ENCODE peak calls at places on chromosomes 12 and 14, in four cellular contexts. F is hepatocyte, J is mammary epithelial cell, I is GM23338. R is an unnamed sample.
A peak's percentile ranks its signal among the peaks of the same experiment; 100 is the strongest.

GRCh38 chr12:50612882-50613281 is 108.1 kb downstream of the DIP2B start:
- DNase-seq in F (no peak), J (no peak), I (no peak), R (no peak)

GRCh38 chr14:68977741-68978549 is 1.2 kb downstream of the ACTN1 start:
- DNase-seq in F (peak; percentile 75), J (peak; percentile 84), I (peak; percentile 80), R (peak; percentile 82)

GRCh38 chr12:64706366-64706765 is 52.8 kb downstream of the GNS start:
- DNase-seq in F (no peak), J (no peak), I (no peak), R (no peak)

GRCh38 chr14:83556065-83556464 is 1973.9 kb upstream of the FLRT2 start:
- DNase-seq in F (no peak), J (no peak), I (no peak), R (no peak)

GRCh38 chr12:109702126-109702841 is 11.3 kb upstream of the FAM222A start:
- DNase-seq in F (no peak), J (no peak), I (no peak), R (no peak)

GRCh38 chr12:11089246-11089645 is 2.9 kb downstream of the TAS2R43 start:
- DNase-seq in F (no peak), J (no peak), I (no peak), R (no peak)

GRCh38 chr14:74548881-74549280 is 55.3 kb downstream of the ISCA2 start:
- DNase-seq in F (peak; percentile 36), J (no peak), I (no peak), R (no peak)

GRCh38 chr12:94956936-94957464 is 46.5 kb downstream of the NDUFA12 start:
- DNase-seq in F (no peak), J (no peak), I (no peak), R (no peak)

GRCh38 chr12:53383258-53383657 is 3.3 kb downstream of the SP1 start:
- DNase-seq in F (no peak), J (no peak), I (no peak), R (no peak)

GRCh38 chr14:87179936-87180335 is 813.0 kb downstream of the GALC start:
- DNase-seq in F (no peak), J (no peak), I (no peak), R (no peak)

GRCh38 chr12:6735448-6736191 is 11.8 kb downstream of the COPS7A start:
- DNase-seq in F (peak; percentile 75), J (peak; percentile 97), I (peak; percentile 66), R (no peak)

GRCh38 chr14:102949062-102949800 is 26.8 kb downstream of the AMN start:
- DNase-seq in F (no peak), J (no peak), I (no peak), R (peak; percentile 64)

GRCh38 chr14:85714046-85714445 is 184.1 kb downstream of the FLRT2 start:
- DNase-seq in F (no peak), J (no peak), I (no peak), R (no peak)

GRCh38 chr12:70070494-70071007 is 172.7 kb upstream of the CNOT2 start:
- DNase-seq in F (no peak), J (no peak), I (no peak), R (no peak)

GRCh38 chr12:108691995-108692808 is 39.1 kb downstream of the CORO1C start:
- DNase-seq in F (peak; percentile 19), J (no peak), I (no peak), R (peak; percentile 69)

GRCh38 chr12:17489452-17489851 is 600.5 kb downstream of the RERGL start:
- DNase-seq in F (no peak), J (no peak), I (peak; percentile 60), R (no peak)
- TF ChIP-seq CTCF in F (no peak), J (no peak), I (peak; percentile 22), R (no peak)

GRCh38 chr12:15435597-15435996 is 113.3 kb downstream of the PTPRO start:
- DNase-seq in F (no peak), J (no peak), I (peak; percentile 31), R (no peak)
- TF ChIP-seq EZH2 in F (no peak), J (no peak), I (no peak), R (no peak)

DNA sequence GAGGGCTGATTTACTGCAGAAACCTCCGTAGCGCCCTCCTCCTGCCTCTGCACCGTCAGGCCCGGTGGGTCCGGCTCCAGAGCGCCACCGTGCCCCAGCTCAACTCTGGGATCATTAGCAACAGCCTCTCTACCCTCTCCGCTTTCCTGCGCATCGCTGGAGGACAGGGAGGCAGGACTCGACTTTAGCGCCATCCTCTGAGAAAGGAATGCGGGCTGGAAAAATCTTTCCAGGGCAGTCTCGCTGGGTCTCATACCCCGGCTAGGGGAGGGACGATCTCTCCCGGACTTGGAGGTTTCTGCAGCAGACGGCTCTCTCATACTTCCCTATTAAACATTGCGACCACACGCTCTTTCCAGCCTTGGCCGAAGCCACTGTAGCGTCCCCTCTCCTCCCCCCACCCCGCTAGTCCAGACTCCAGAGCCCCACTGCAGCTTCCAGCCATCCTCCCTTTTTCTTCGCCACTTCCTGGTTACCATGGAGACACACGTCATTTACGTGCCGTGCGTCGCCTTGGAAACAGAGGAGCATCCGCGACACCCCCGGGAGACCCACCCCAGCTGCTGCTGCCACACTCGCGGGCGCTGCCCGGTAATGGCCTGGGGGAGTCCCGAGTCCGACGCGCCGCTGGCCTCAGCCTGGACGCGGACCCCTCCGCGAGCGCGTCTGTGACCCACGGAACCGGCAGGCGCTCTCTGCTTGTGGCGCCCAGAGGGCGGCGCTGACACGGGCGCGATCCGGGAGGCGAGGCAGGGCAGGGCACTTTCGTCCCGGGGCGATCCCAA is at the start of gene CCDC184:
- DNase-seq in F (peak; percentile 78), J (peak; percentile 71), I (peak; percentile 95), R (peak; percentile 46)
- TF ChIP-seq CTCF in F (peak; percentile 52), J (peak; percentile 47), I (peak; percentile 63), R (peak; percentile 29)

GRCh38 chr12:44589697-44590096 is 286.4 kb downstream of the NELL2 start:
- DNase-seq in F (no peak), J (peak; percentile 46), I (no peak), R (no peak)
- TF ChIP-seq EZH2 in F (no peak), J (no peak), I (no peak), R (no peak)